ENCODE peak calls at places on chromosomes 5 and 9, in four cellular contexts. K, U, P and D are unnamed samples.

GRCh38 chr5:149367249-149367971 is 9.6 kb downstream of the PCYOX1L start:
- DNase-seq in K (peak), U (peak), P (no peak), D (no peak)

GRCh38 chr5:74394543-74394923 is 246.0 kb downstream of the ENC1 start:
- DNase-seq in K (no peak), U (no peak), P (no peak), D (no peak)

GRCh38 chr5:138504799-138505198 is 38.2 kb downstream of the ETF1 start:
- DNase-seq in K (no peak), U (no peak), P (no peak), D (no peak)

GRCh38 chr5:64800926-64801325 is 32.2 kb downstream of the CWC27 start:
- DNase-seq in K (no peak), U (no peak), P (no peak), D (no peak)

GRCh38 chr9:98024702-98025101 is 31.8 kb upstream of the NANS start:
- DNase-seq in K (no peak), U (no peak), P (no peak), D (no peak)

GRCh38 chr9:26710008-26710407 is 182.6 kb downstream of the CAAP1 start:
- DNase-seq in K (no peak), U (no peak), P (no peak), D (no peak)

GRCh38 chr5:59596586-59597348 is 296.8 kb downstream of the PDE4D start:
- DNase-seq in K (no peak), U (peak), P (no peak), D (no peak)

GRCh38 chr9:21056931-21057330 is 20.8 kb downstream of the IFNB1 start:
- DNase-seq in K (no peak), U (peak), P (no peak), D (no peak)

GRCh38 chr5:65326912-65327311 is 154.8 kb downstream of the ADAMTS6 start:
- DNase-seq in K (no peak), U (peak), P (no peak), D (no peak)

GRCh38 chr5:171485668-171486067 is 66.2 kb downstream of the FGF18 start:
- DNase-seq in K (no peak), U (no peak), P (no peak), D (no peak)

GRCh38 chr5:150042459-150042858 is 41.9 kb downstream of the HMGXB3 start:
- DNase-seq in K (no peak), U (no peak), P (no peak), D (no peak)

GRCh38 chr5:111061618-111062017 is 9.9 kb upstream of the TSLP start:
- DNase-seq in K (no peak), U (no peak), P (no peak), D (no peak)

GRCh38 chr5:158039911-158040347 is 181.0 kb upstream of the CLINT1 start:
- DNase-seq in K (no peak), U (no peak), P (no peak), D (no peak)

GRCh38 chr5:151820903-151821302 is 49.1 kb downstream of the G3BP1 start:
- DNase-seq in K (no peak), U (no peak), P (no peak), D (no peak)

GRCh38 chr5:89128097-89128496 is 245.1 kb upstream of the MEF2C start:
- DNase-seq in K (no peak), U (no peak), P (no peak), D (no peak)

GRCh38 chr5:16737620-16738364 is 121.0 kb upstream of the RETREG1 start:
- DNase-seq in K (no peak), U (no peak), P (no peak), D (no peak)

GRCh38 chr5:169079697-169080096 is 221.2 kb downstream of the SLIT3 start:
- DNase-seq in K (no peak), U (no peak), P (no peak), D (no peak)

GRCh38 chr9:84338792-84339191 is 1.8 kb downstream of the SLC28A3 start:
- DNase-seq in K (no peak), U (no peak), P (no peak), D (no peak)

GRCh38 chr5:179314606-179315355 is 30.5 kb downstream of the ADAMTS2 start:
- DNase-seq in K (no peak), U (no peak), P (peak), D (no peak)

GRCh38 chr5:143582869-143583268 is 179.4 kb upstream of the NR3C1 start:
- DNase-seq in K (no peak), U (no peak), P (no peak), D (no peak)

GRCh38 chr9:93093449-93094293 is 2.3 kb upstream of the CARD19 start:
- DNase-seq in K (no peak), U (no peak), P (peak), D (no peak)

GRCh38 chr5:135131801-135132675 is 98.0 kb upstream of the PITX1 start:
- DNase-seq in K (no peak), U (no peak), P (no peak), D (no peak)

GRCh38 chr5:141651728-141652105 is 499 bp upstream of the FCHSD1 start:
- DNase-seq in K (no peak), U (no peak), P (no peak), D (no peak)

GRCh38 chr9:33329117-33329563 is 38.8 kb downstream of the NFX1 start:
- DNase-seq in K (no peak), U (peak), P (no peak), D (no peak)

GRCh38 chr5:127536687-127537086 is 19.2 kb downstream of the PRRC1 start:
- DNase-seq in K (no peak), U (peak), P (no peak), D (no peak)

GRCh38 chr9:81108821-81109220 is 580.5 kb downstream of the TLE1 start:
- DNase-seq in K (no peak), U (no peak), P (no peak), D (no peak)

GRCh38 chr5:11293523-11293922 is 532.5 kb upstream of the DAP start:
- DNase-seq in K (no peak), U (no peak), P (no peak), D (no peak)

GRCh38 chr9:136297016-136297691 is 6.7 kb downstream of the CCDC187 start:
- DNase-seq in K (no peak), U (no peak), P (peak), D (no peak)

GRCh38 chr9:109428854-109429253 is 69.3 kb downstream of the PTPN3 start:
- DNase-seq in K (no peak), U (no peak), P (no peak), D (no peak)

GRCh38 chr5:53303105-53303504 is 177.3 kb upstream of the FST start:
- DNase-seq in K (no peak), U (peak), P (no peak), D (no peak)

GRCh38 chr9:27638716-27639115 is 65.4 kb upstream of the C9orf72 start:
- DNase-seq in K (no peak), U (no peak), P (no peak), D (no peak)

GRCh38 chr5:132086277-132086794 is 12.7 kb downstream of the CSF2 start:
- DNase-seq in K (no peak), U (peak), P (peak), D (no peak)

GRCh38 chr5:152102057-152102456 is 177.4 kb upstream of the GLRA1 start:
- DNase-seq in K (no peak), U (no peak), P (no peak), D (no peak)

GRCh38 chr5:78627766-78628165 is 20.8 kb downstream of the LHFPL2 start:
- DNase-seq in K (no peak), U (peak), P (no peak), D (no peak)

GRCh38 chr9:104177003-104177611 is 83.0 kb downstream of the SMC2 start:
- DNase-seq in K (no peak), U (no peak), P (no peak), D (no peak)

GRCh38 chr5:132821791-132822190 is 8.7 kb downstream of the SHROOM1 start:
- DNase-seq in K (no peak), U (peak), P (no peak), D (peak)

GRCh38 chr9:72207278-72207677 is 58.0 kb downstream of the GDA start:
- DNase-seq in K (no peak), U (no peak), P (no peak), D (no peak)

GRCh38 chr9:80175286-80175906 is 603.6 kb downstream of the TLE4 start:
- DNase-seq in K (no peak), U (peak), P (no peak), D (no peak)

GRCh38 chr5:126267435-126267834 is 155.8 kb upstream of the GRAMD2B start:
- DNase-seq in K (no peak), U (no peak), P (no peak), D (no peak)

GRCh38 chr5:56772767-56773166 is 42.6 kb upstream of the MAP3K1 start:
- DNase-seq in K (no peak), U (no peak), P (no peak), D (no peak)

GRCh38 chr5:124706729-124707361 is 39.6 kb downstream of the ZNF608 start:
- DNase-seq in K (no peak), U (peak), P (peak), D (no peak)
- H3K27ac ChIP-seq in K (no peak), U (no peak), P (peak), D (no peak)

DNA sequence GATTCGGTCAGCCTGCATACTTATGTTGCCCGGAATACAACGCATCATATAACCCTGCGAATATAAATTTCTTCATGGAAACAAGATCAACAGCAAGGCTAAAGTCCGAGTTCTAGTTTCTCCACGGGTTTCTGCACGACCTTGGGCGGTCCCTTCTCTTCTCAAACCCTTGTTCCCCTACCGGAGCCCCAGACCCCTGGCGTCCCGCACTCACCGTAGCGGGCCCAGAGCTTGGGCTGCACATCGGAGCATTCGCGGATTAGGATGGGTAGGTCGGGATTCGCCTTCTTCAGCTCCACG is 438 bp downstream of the NDUFA2 start:
- DNase-seq in K (no peak), U (no peak), P (no peak), D (no peak)
- H3K27ac ChIP-seq in K (peak), U (peak), P (peak), D (peak)

DNA sequence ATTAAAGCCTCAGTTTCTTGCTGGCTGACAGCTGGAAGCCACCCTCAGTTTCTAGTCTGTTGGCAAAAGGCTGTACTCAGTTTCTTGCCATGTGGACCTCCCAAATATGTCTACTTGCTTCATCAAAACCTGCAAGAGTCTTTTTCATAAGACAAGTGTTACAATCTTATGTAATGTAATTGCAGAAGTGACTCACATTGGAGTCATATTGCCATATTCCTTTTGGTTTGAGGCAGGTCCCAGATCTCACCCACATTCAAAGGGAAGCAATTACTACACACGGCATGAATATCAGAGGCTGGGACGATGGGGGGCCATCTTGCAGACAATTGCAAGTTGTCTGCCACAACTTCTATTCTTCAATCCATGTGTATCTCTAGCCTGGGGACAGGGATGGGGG is 286.7 kb upstream of the IL12B start:
- DNase-seq in K (no peak), U (peak), P (no peak), D (no peak)
- H3K27ac ChIP-seq in K (no peak), U (no peak), P (no peak), D (no peak)

GRCh38 chr9:91946196-91946595 is 3.8 kb downstream of the ROR2 start:
- DNase-seq in K (no peak), U (no peak), P (no peak), D (no peak)
- H3K27ac ChIP-seq in K (peak), U (no peak), P (no peak), D (no peak)